ENCODE peak calls at places on chromosomes 4 and X, in four cellular contexts. One of them, this sample, is unnamed.
A peak's percentile ranks its signal among the peaks of the same experiment; 100 is the strongest.

GRCh38 chr4:184274288-184274951 is 56.7 kb upstream of the ENPP6 start:
- DNase-seq in OCI-LY7: no peak
- DNase-seq in Ammon's horn: no peak
- DNase-seq in M059J: peak; percentile 15
- DNase-seq in this sample: no peak

GRCh38 chr4:2255501-2256155 is 6.3 kb downstream of the MXD4 start:
- DNase-seq in OCI-LY7: no peak
- DNase-seq in Ammon's horn: no peak
- DNase-seq in M059J: no peak
- DNase-seq in this sample: no peak

GRCh38 chrX:20623448-20623847 is 356.7 kb upstream of the RPS6KA3 start:
- DNase-seq in OCI-LY7: no peak
- DNase-seq in Ammon's horn: no peak
- DNase-seq in M059J: peak; percentile 34
- DNase-seq in this sample: no peak

GRCh38 chrX:40688976-40689375 is 41.6 kb upstream of the CXorf38 start:
- DNase-seq in OCI-LY7: no peak
- DNase-seq in Ammon's horn: no peak
- DNase-seq in M059J: no peak
- DNase-seq in this sample: no peak

GRCh38 chr4:6354626-6355025 is 85.0 kb downstream of the WFS1 start:
- DNase-seq in OCI-LY7: no peak
- DNase-seq in Ammon's horn: no peak
- DNase-seq in M059J: no peak
- DNase-seq in this sample: no peak

GRCh38 chrX:104270916-104271512 is 16.3 kb upstream of the ESX1 start:
- DNase-seq in OCI-LY7: peak; percentile 1
- DNase-seq in Ammon's horn: peak; percentile 71
- DNase-seq in M059J: peak; percentile 51
- DNase-seq in this sample: no peak

GRCh38 chrX:25524150-25524549 is 508.4 kb upstream of the ARX start:
- DNase-seq in OCI-LY7: no peak
- DNase-seq in Ammon's horn: no peak
- DNase-seq in M059J: no peak
- DNase-seq in this sample: no peak

GRCh38 chr4:3689006-3689405 is 77.2 kb upstream of the ADRA2C start:
- DNase-seq in OCI-LY7: no peak
- DNase-seq in Ammon's horn: no peak
- DNase-seq in M059J: no peak
- DNase-seq in this sample: no peak